ENCODE peak calls at places on chromosomes 4 and X, in five cellular contexts. A is H1, W is heart left ventricle, V is esophagus squamous epithelium, T is tibial artery. P is an unnamed sample.

GRCh38 chrX:139304471-139304870 is 226.1 kb upstream of the F9 start:
- DNase-seq in A (no peak), W (no peak), T (no peak), V (no peak), P (no peak)

GRCh38 chr4:30943356-30943755 is 223.2 kb downstream of the PCDH7 start:
- DNase-seq in T (no peak), A (no peak), V (no peak), W (no peak), P (no peak)

GRCh38 chrX:57900961-57901360 is 9.3 kb downstream of the ZXDA start:
- DNase-seq in T (no peak), V (no peak), W (no peak), A (no peak), P (no peak)

GRCh38 chr4:4686396-4686795 is 144.5 kb upstream of the STX18 start:
- DNase-seq in A (no peak), T (no peak), V (no peak), W (no peak), P (no peak)

GRCh38 chr4:108180513-108180912 is 11.8 kb upstream of the LEF1 start:
- DNase-seq in A (no peak), W (no peak), V (no peak), T (no peak), P (no peak)

GRCh38 chrX:10103023-10103422 is 53.8 kb upstream of the CLCN4 start:
- DNase-seq in T (no peak), V (no peak), W (no peak), A (no peak), P (no peak)

GRCh38 chr4:41452484-41453225 is 85.3 kb upstream of the LIMCH1 start:
- DNase-seq in T (no peak), A (no peak), V (no peak), W (no peak), P (no peak)

GRCh38 chr4:108646706-108647105 is 3.7 kb upstream of the OSTC start:
- DNase-seq in W (no peak), V (no peak), T (no peak), A (no peak), P (no peak)

GRCh38 chrX:115898382-115899001 is 272.1 kb upstream of the AGTR2 start:
- DNase-seq in V (no peak), T (no peak), W (no peak), A (no peak), P (no peak)

GRCh38 chr4:39446842-39447573 is 11.7 kb downstream of the RPL9 start:
- DNase-seq in V (peak; percentile 16), W (peak; percentile 48), T (peak; percentile 75), A (peak; percentile 74), P (peak; percentile 73)

GRCh38 chr4:52317361-52317879 is 266.3 kb downstream of the SPATA18 start:
- DNase-seq in W (no peak), T (no peak), V (no peak), A (no peak), P (no peak)

GRCh38 chrX:71846429-71846828 is 64.2 kb upstream of the NHSL2 start:
- DNase-seq in W (no peak), A (no peak), T (no peak), V (no peak), P (no peak)

GRCh38 chrX:29775890-29776289 is 439.5 kb upstream of the MAGEB2 start:
- DNase-seq in A (no peak), T (no peak), W (no peak), V (no peak), P (no peak)

DNA sequence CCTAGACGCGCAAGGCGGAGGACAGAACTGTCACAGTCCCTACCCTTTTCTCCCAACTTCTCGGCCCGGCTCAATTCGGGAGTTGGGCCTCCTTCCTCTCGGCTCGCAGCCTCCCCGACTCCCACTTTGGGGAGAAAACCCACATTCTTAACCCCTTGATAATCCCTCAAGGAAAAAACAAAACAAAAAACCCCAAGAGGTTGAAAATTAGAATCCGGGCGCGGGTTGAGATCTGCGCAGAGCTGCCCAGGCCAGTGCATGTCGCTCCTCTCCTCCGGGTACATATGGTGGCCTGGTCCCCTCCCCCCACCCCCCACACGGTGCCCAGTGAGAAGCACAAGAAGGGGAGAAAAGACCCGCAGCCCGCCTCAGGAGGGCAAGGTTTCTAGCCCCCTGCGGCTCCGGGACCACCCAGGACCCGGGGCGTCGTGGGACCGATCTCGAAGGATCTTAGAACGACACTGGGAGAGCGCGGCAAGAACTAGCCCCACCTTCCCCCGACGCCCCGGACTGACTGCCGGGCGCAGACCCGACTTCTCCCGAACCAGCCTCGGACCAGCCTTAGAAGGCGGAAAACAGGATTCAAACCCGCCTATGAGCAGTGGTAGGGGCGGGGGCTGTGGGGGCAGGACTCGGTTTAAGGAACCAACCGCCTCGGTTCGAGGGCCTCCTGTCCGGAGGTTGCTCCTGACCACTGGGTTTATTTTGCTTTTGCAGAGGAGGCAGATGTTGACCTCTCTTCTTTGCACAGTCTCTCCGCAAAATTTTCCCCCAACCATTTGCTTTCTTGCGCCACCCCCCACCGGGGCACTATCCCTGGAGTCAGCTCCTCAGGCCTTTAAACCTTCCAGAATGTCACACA is 2.5 kb upstream of the PDGFRA start:
- DNase-seq in W (peak; percentile 70), A (no peak), V (no peak), T (peak; percentile 84), P (no peak)
- H3K4me3 ChIP-seq in W (peak overlapping the region; percentile 53), A (peak overlapping the region; percentile 42), V (peak overlapping the region; percentile 21), T (peak overlapping the region; percentile 58), P (peak overlapping the region; percentile 81)

DNA sequence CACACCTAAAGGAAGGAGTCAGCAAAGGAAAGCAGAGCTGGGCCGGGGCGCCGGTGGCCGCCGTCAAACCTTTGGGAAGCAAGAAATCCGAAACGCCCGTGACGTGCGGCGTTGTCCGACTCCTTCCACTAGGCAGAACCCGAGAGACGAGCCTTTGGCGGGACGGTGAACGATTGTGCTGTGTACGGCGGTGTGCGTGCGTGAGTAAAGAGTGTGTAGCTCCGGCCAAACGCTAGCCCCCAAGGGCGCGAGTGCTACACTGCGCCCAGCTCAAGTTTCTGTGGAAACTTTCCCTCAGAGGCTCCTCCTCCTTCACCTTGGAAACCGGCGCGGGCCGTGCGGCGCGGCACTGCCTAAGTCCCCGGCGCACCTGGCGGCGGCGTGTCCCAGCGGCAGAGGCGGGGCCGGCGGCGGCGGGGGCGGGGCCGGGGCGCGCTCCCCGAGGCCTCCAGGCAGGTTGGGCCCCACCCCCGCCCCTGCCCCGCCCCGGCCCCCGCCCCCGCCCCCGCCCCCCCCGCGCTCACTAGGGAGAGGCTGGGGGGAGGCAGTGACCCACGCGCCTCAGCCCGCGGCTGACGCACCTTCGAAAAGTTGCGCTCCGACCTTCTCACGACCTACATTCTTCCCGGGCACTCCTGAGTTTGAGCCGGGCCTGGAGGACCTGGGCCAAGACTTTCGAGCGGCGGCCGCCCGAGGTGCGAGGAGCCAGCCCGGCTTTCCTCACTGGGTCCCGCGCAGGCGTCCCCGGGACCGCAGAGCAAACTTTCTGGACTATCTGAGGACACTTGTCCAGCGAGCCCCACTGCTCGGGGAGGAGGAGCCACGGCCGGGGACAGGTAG is at the start of gene FHIP1A:
- DNase-seq in V (peak; percentile 14), A (peak; percentile 84), T (peak; percentile 79), W (peak; percentile 64), P (peak; percentile 82)
- TF ChIP-seq CTCF in V (no peak), A (peak; percentile 1), T (peak; percentile 5), W (no peak), P (no peak)

GRCh38 chr4:149897784-149898183 is 82.1 kb upstream of the IQCM start:
- DNase-seq in T (no peak), W (no peak), A (no peak), V (no peak), P (no peak)

GRCh38 chr4:149896428-149896827 is 80.8 kb upstream of the IQCM start:
- DNase-seq in T (no peak), V (no peak), W (no peak), A (no peak), P (no peak)

GRCh38 chr4:149901128-149901527 is 85.5 kb upstream of the IQCM start:
- DNase-seq in W (no peak), A (no peak), T (no peak), V (no peak), P (no peak)
- H3K27ac ChIP-seq in W (no peak overlapping the region), A (no peak overlapping the region), T (no peak overlapping the region), V (no peak overlapping the region), P (no peak overlapping the region)

GRCh38 chr4:185792384-185793146 is 19.4 kb downstream of the SORBS2 start:
- DNase-seq in A (no peak), W (no peak), V (no peak), T (no peak), P (no peak)
- H3K4me3 ChIP-seq in A (no peak overlapping the region), W (no peak overlapping the region), V (no peak overlapping the region), T (no peak overlapping the region), P (no peak overlapping the region)

DNA sequence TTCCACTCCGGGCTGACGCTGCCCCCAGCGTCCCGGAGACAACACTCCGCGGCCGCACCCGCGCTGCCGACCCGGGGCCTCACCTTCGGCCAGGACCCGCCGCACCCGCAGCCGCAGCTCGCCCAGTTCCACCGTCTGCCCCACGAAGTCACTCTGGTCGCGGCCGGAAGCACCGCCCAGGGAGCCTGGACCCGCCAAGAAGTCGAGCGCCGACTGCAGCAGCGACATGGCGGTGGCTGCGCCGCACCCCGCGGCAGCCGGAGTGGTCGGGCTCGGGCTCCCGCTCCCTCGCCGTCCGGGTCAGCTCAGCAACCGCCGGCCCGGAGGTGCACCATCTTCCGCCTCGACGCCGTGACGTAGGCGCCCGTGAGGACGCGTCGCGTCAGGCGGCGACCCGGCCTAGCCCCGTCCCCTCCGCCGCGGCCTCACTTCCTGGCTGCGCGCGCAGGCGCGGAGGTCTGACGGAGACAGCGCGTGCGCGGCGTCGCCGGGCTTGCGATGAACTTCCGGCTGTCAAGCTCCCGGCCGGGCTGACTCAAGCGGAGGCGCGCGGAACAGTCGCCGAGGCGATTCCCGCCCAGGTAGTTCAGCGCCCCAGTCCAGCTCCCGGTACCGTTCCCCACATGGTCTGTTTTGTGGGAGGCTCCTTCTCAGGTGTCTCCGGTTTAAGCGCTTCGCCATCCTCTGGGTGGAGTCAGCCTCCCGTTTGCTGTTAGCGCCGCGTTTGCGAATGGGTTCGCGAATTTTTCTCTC is at the start of the genes GAK and TMEM175:
- DNase-seq in A (peak; percentile 82), W (peak; percentile 96), V (peak; percentile 79), T (peak; percentile 97), P (peak; percentile 97)
- TF ChIP-seq CTCF in A (no peak), W (no peak), V (no peak), T (no peak), P (no peak)